ENCODE peak calls at places on chromosomes 16 and 17, in four cellular contexts. G, S, X and Z are unnamed samples.
A peak's percentile ranks its signal among the peaks of the same experiment; 100 is the strongest.

GRCh38 chr17:74012465-74012864 is 191.0 kb upstream of the RPL38 start:
- DNase-seq in G (no peak), S (no peak), X (no peak), Z (no peak)

GRCh38 chr17:82929011-82929622 is 89.3 kb upstream of the ZNF750 start:
- DNase-seq in G (no peak), S (no peak), X (no peak), Z (no peak)

GRCh38 chr17:27153005-27153404 is 140.9 kb upstream of the WSB1 start:
- DNase-seq in G (no peak), S (no peak), X (no peak), Z (no peak)

GRCh38 chr16:70522216-70523000 is 946 bp downstream of the COG4 start:
- DNase-seq in G (no peak), S (no peak), X (no peak), Z (no peak)

GRCh38 chr17:6070895-6071511 is 824 bp downstream of the WSCD1 start:
- DNase-seq in G (peak; percentile 55), S (no peak), X (no peak), Z (no peak)

GRCh38 chr17:60597297-60597696 is 2.7 kb upstream of the PPM1D start:
- DNase-seq in G (no peak), S (no peak), X (no peak), Z (no peak)

GRCh38 chr17:69874220-69874670 is 200.8 kb upstream of the KCNJ16 start:
- DNase-seq in G (no peak), S (peak; percentile 41), X (no peak), Z (peak; percentile 71)

GRCh38 chr17:77649717-77650211 is 308.7 kb upstream of the TNRC6C start:
- DNase-seq in G (no peak), S (peak; percentile 10), X (no peak), Z (peak; percentile 38)

GRCh38 chr17:16915752-16916556 is 56.0 kb downstream of the TNFRSF13B start:
- DNase-seq in G (peak; percentile 65), S (no peak), X (no peak), Z (peak; percentile 76)
- TF ChIP-seq CTCF in G (peak; percentile 47), S (peak; percentile 81), X (peak; percentile 24), Z (peak; percentile 41)

GRCh38 chr16:53689636-53690035 is 14.0 kb downstream of the RPGRIP1L start:
- DNase-seq in G (no peak), S (no peak), X (no peak), Z (no peak)

GRCh38 chr16:53695070-53695469 is 8.6 kb downstream of the RPGRIP1L start:
- DNase-seq in G (no peak), S (no peak), X (no peak), Z (no peak)

GRCh38 chr16:53692146-53692545 is 11.5 kb downstream of the RPGRIP1L start:
- DNase-seq in G (peak; percentile 40), S (no peak), X (no peak), Z (peak; percentile 19)
- TF ChIP-seq CTCF in G (peak; percentile 38), S (no peak), X (no peak), Z (no peak)

GRCh38 chr16:49527621-49528020 is 154.0 kb downstream of the C16orf78 start:
- DNase-seq in G (no peak), S (no peak), X (no peak), Z (no peak)

GRCh38 chr16:49528564-49529150 is 155.1 kb downstream of the C16orf78 start:
- DNase-seq in G (no peak), S (no peak), X (no peak), Z (no peak)

GRCh38 chr16:49529646-49530045 is 156.0 kb downstream of the C16orf78 start:
- DNase-seq in G (no peak), S (no peak), X (no peak), Z (no peak)

GRCh38 chr16:49526966-49527365 is 153.4 kb downstream of the C16orf78 start:
- DNase-seq in G (no peak), S (no peak), X (no peak), Z (no peak)

DNA sequence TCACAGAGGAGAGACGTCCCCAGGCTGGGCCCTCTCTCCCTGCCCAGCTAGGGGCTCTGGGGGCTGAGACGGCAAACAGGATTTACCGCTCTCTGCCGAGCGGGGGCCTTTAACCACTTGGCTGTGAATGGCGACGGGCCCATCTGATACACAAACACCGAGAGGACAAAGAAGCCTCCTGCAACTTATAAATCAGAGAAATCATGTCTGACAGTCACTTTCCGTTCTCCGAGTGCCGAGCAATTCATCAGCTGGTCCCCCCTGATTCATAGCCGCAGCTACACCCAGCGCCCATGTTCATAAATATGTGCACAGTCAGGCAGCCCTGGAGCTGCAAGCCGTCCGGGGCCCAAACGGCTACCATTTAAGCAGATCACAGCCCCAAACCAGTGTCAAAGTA is 154.4 kb downstream of the C16orf78 start:
- DNase-seq in G (peak; percentile 52), S (no peak), X (no peak), Z (no peak)
- TF ChIP-seq CTCF in G (no peak), S (no peak), X (no peak), Z (no peak)

GRCh38 chr16:48287239-48287638 is 39.9 kb upstream of the ABCC11 start:
- DNase-seq in G (no peak), S (no peak), X (no peak), Z (peak; percentile 15)

GRCh38 chr16:48279199-48279598 is 31.9 kb upstream of the ABCC11 start:
- DNase-seq in G (no peak), S (no peak), X (no peak), Z (no peak)

GRCh38 chr16:48282636-48283263 is 35.4 kb upstream of the ABCC11 start:
- DNase-seq in G (no peak), S (no peak), X (no peak), Z (no peak)

DNA sequence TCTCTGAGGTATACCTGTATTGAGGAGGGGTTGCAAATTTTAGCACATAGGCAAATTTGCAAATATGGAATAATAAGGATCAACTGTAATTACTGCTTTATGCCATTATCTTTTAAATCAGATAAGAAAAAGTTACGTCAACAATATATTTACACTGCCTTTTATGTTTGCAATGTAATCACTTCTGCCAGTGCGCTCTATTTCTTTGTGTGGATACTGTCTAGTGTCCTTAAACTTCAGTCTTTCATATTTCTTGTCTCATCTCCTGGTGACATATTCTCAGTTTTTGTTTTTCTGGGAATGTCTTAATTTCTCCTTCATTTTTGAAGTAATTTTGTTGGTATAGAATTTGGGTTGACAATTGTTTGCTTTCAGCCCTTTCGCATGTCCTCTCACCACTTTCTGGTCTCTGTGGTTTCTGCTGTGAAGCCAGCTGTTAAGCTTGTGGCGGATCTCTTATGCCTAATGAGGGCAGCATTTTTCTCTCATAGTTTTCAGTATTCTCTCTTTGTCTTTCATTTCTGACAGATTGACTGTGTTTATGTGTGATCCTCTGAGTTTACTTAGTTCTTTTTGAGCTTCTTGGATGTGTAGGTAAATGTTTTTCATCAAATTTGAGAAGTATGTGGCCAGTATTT is 37.6 kb upstream of the ABCC11 start:
- DNase-seq in G (no peak), S (no peak), X (no peak), Z (no peak)
- TF ChIP-seq CTCF in G (no peak), S (no peak), X (no peak), Z (no peak)

DNA sequence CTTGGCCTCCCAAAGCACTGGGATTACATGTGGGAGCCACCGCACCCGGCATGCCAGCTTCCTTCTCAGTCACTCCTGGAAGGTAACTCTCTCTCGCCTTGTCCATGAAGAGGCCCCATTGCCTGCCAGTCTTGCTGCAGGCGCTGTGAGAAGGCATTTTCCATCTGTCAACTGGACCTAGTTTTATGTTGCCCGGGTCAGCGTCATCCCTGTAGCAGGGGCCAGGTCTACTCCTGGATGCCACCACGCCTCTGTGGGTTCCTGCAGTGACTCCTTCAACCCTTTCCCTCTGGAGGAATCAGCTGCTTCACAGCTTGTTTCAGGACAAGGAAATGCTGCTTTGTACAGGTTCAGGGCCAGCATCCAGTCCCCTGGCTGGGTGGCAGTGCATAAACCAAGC is 2.6 kb upstream of the NLRC3 start:
- DNase-seq in G (no peak), S (no peak), X (no peak), Z (no peak)
- TF ChIP-seq CTCF in G (no peak), S (no peak), X (no peak), Z (no peak)

GRCh38 chr17:33109331-33110072 is 117.9 kb downstream of the SPACA3 start:
- DNase-seq in G (no peak), S (no peak), X (no peak), Z (no peak)

DNA sequence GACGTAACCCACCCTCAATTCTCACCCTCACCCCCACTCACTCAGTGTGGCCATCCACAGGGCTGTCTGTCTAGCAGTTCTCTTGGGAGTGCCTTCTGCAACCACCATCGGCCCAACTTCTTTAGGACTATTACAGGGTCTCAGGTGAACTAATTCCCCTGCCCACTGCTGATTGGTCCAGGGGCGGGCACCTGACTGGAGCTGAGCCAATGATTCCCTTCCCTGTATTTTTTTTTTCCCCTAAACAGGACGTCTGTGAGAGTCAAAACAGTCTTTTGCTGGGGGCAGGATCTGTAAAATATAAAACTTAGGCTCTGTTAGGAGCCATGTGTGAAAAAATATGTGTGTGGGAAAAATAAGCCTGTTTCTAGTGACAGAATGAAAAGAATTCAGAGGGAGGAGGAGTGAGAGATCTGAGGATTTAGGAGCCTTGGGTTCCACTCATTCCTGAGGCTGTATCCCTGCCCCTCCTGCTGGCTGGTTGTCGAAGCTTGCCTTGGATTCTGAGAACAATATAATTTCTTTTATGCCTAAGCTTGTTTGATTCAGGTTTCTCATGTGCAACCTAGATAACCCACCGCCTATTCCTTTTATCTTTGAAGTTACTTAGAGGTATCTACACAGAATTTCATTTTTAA is 115.0 kb downstream of the SPACA3 start:
- DNase-seq in G (no peak), S (no peak), X (no peak), Z (no peak)
- TF ChIP-seq CTCF in G (no peak), S (no peak), X (no peak), Z (no peak)

GRCh38 chr16:54077412-54077821 is 209.2 kb downstream of the IRX3 start:
- DNase-seq in G (no peak), S (no peak), X (no peak), Z (peak; percentile 90)
- TF ChIP-seq CTCF in G (no peak), S (no peak), X (no peak), Z (no peak)